ENCODE peak calls at places on chromosomes 6 and 20, in nine cellular contexts. G is C1 segment of cervical spinal cord; L is activated T-cell treated with anti-CD3 and anti-CD28 coated beads for 1 hour; H is ascending aorta; O is stimulated activated CD8-positive, alpha-beta memory T cell treated with anti-CD3 and anti-CD28 coated beads, Interleukin-2, amount 100 ng/mL, for 1 hour; S is CD4-positive, CD25-positive, alpha-beta regulatory T cell; K is activated naive CD4-positive, alpha-beta T cell; W is lung; F is brain microvascular endothelial cell. U is an unnamed sample.

GRCh38 chr6:148818939-148819575 is 72.2 kb downstream of the UST start:
- DNase-seq in G (no peak), L (no peak), H (no peak), O (no peak), S (no peak), K (no peak), W (no peak), F (no peak), U (no peak)

GRCh38 chr20:58005581-58006345 is 222.7 kb downstream of the ANKRD60 start:
- DNase-seq in G (no peak), L (no peak), H (no peak), O (no peak), S (no peak), K (no peak), W (no peak), F (no peak), U (no peak)

GRCh38 chr6:118876201-118876600 is 17.8 kb upstream of the ASF1A start:
- DNase-seq in G (no peak), L (no peak), H (no peak), O (no peak), S (no peak), K (no peak), W (no peak), F (no peak), U (no peak)

GRCh38 chr6:136737343-136738177 is 54.7 kb downstream of the MAP3K5 start:
- DNase-seq in G (no peak), L (no peak), H (no peak), O (no peak), S (no peak), K (no peak), W (no peak), F (no peak), U (no peak)

GRCh38 chr20:53738945-53739798 is 145.5 kb upstream of the ZNF217 start:
- DNase-seq in G (no peak), L (no peak), H (no peak), O (no peak), S (no peak), K (no peak), W (no peak), F (no peak), U (no peak)

GRCh38 chr6:76633259-76633658 is 560.8 kb upstream of the IMPG1 start:
- DNase-seq in G (no peak), L (no peak), H (no peak), O (no peak), S (no peak), K (no peak), W (no peak), F (no peak), U (no peak)

GRCh38 chr6:167210375-167211295 is 52.9 kb upstream of the GPR31 start:
- DNase-seq in G (no peak), L (no peak), H (no peak), O (no peak), S (no peak), K (no peak), W (no peak), F (no peak), U (no peak)

GRCh38 chr6:136923116-136923953 is 1.2 kb downstream of the SLC35D3 start:
- DNase-seq in G (no peak), L (no peak), H (no peak), O (no peak), S (no peak), K (no peak), W (no peak), F (no peak), U (no peak)

GRCh38 chr6:89118931-89119330 is 1.1 kb upstream of the SRSF12 start:
- DNase-seq in G (no peak), L (no peak), H (no peak), O (no peak), S (no peak), K (no peak), W (no peak), F (no peak), U (no peak)

GRCh38 chr6:28940859-28941680 is 17.3 kb upstream of the TRIM27 start:
- DNase-seq in G (peak), L (peak), H (peak), O (no peak), S (peak), K (peak), W (peak), F (peak), U (peak)

GRCh38 chr6:7684843-7685242 is 41.1 kb upstream of the BMP6 start:
- DNase-seq in G (no peak), L (no peak), H (no peak), O (no peak), S (no peak), K (no peak), W (no peak), F (no peak), U (no peak)

GRCh38 chr20:11403711-11404110 is 514.0 kb upstream of the BTBD3 start:
- DNase-seq in G (no peak), L (no peak), H (no peak), O (no peak), S (no peak), K (no peak), W (no peak), F (peak), U (no peak)

GRCh38 chr20:38109657-38110524 is 55.2 kb downstream of the TGM2 start:
- DNase-seq in G (no peak), L (no peak), H (no peak), O (no peak), S (no peak), K (no peak), W (peak), F (peak), U (no peak)

GRCh38 chr6:158517038-158517437 is 42.9 kb upstream of the TMEM181 start:
- DNase-seq in G (no peak), L (no peak), H (no peak), O (no peak), S (no peak), K (no peak), W (no peak), F (no peak), U (no peak)

GRCh38 chr6:81708306-81708705 is 44.2 kb downstream of the TENT5A start:
- DNase-seq in G (no peak), L (no peak), H (no peak), O (no peak), S (no peak), K (no peak), W (no peak), F (peak), U (no peak)

GRCh38 chr6:111559193-111560097 is 46.2 kb downstream of the TRAF3IP2 start:
- DNase-seq in G (no peak), L (no peak), H (no peak), O (no peak), S (no peak), K (no peak), W (no peak), F (no peak), U (no peak)

GRCh38 chr6:3575701-3576100 is 118.9 kb upstream of the SLC22A23 start:
- DNase-seq in G (no peak), L (no peak), H (no peak), O (no peak), S (no peak), K (no peak), W (no peak), F (no peak), U (no peak)

GRCh38 chr6:64817525-64817924 is 889.5 kb downstream of the EYS start:
- DNase-seq in G (no peak), L (no peak), H (no peak), O (no peak), S (no peak), K (no peak), W (no peak), F (no peak), U (no peak)

GRCh38 chr20:1177680-1178079 is 7.1 kb downstream of the TMEM74B start:
- DNase-seq in G (no peak), L (no peak), H (no peak), O (no peak), S (no peak), K (no peak), W (no peak), F (no peak), U (no peak)

GRCh38 chr6:95517004-95517403 is 60.3 kb upstream of the MANEA start:
- DNase-seq in G (no peak), L (no peak), H (no peak), O (no peak), S (no peak), K (no peak), W (no peak), F (no peak), U (no peak)

GRCh38 chr20:31837896-31838397 is 7.5 kb downstream of the FOXS1 start:
- DNase-seq in G (no peak), L (no peak), H (no peak), O (no peak), S (no peak), K (no peak), W (no peak), F (peak), U (no peak)

GRCh38 chr6:144343736-144344428 is 58.7 kb downstream of the UTRN start:
- DNase-seq in G (no peak), L (no peak), H (no peak), O (no peak), S (no peak), K (peak), W (no peak), F (no peak), U (no peak)

GRCh38 chr6:71387179-71387578 is 98.6 kb downstream of the OGFRL1 start:
- DNase-seq in G (no peak), L (no peak), H (no peak), O (no peak), S (no peak), K (no peak), W (no peak), F (no peak), U (no peak)

GRCh38 chr20:59016795-59017492 is 2.3 kb upstream of the TUBB1 start:
- DNase-seq in G (no peak), L (no peak), H (no peak), O (no peak), S (no peak), K (no peak), W (peak), F (no peak), U (no peak)

GRCh38 chr6:67231092-67231491 is 1404.0 kb upstream of the ADGRB3 start:
- DNase-seq in G (no peak), L (no peak), H (no peak), O (no peak), S (no peak), K (no peak), W (no peak), F (no peak), U (no peak)

GRCh38 chr20:33310327-33310899 is 27.4 kb downstream of the BPIFB1 start:
- DNase-seq in G (no peak), L (no peak), H (no peak), O (no peak), S (no peak), K (no peak), W (no peak), F (no peak), U (no peak)

GRCh38 chr6:4864534-4864933 is 88.3 kb downstream of the CDYL start:
- DNase-seq in G (no peak), L (no peak), H (no peak), O (no peak), S (no peak), K (no peak), W (no peak), F (no peak), U (no peak)

GRCh38 chr20:13990465-13990864 is at the start of gene SEL1L2:
- DNase-seq in G (no peak), L (no peak), H (no peak), O (no peak), S (no peak), K (no peak), W (no peak), F (no peak), U (no peak)

GRCh38 chr20:34100578-34100977 is 11.5 kb downstream of the EIF2S2 start:
- DNase-seq in G (no peak), L (no peak), H (no peak), O (no peak), S (no peak), K (no peak), W (no peak), F (no peak), U (no peak)

GRCh38 chr6:148166339-148166949 is 176.2 kb upstream of the SASH1 start:
- DNase-seq in G (no peak), L (no peak), H (no peak), O (no peak), S (no peak), K (no peak), W (no peak), F (peak), U (no peak)

GRCh38 chr6:113271437-113271836 is 585.7 kb upstream of the MARCKS start:
- DNase-seq in G (no peak), L (no peak), H (no peak), O (no peak), S (no peak), K (no peak), W (no peak), F (no peak), U (no peak)

GRCh38 chr6:10235339-10235738 is 179.5 kb downstream of the TFAP2A start:
- DNase-seq in G (no peak), L (no peak), H (no peak), O (no peak), S (no peak), K (no peak), W (no peak), F (no peak), U (no peak)

GRCh38 chr6:220736-221475 is 71.4 kb upstream of the DUSP22 start:
- DNase-seq in G (no peak), L (no peak), H (no peak), O (no peak), S (no peak), K (no peak), W (no peak), F (no peak), U (no peak)

GRCh38 chr20:25543068-25543467 is 42.3 kb downstream of the NINL start:
- DNase-seq in G (no peak), L (no peak), H (no peak), O (no peak), S (no peak), K (no peak), W (no peak), F (peak), U (no peak)

GRCh38 chr20:63241272-63241671 is 5.6 kb downstream of the BIRC7 start:
- DNase-seq in G (no peak), L (no peak), H (no peak), O (no peak), S (no peak), K (no peak), W (no peak), F (no peak), U (no peak)

GRCh38 chr20:46694484-46694883 is 5.2 kb upstream of the TP53RK start:
- DNase-seq in G (no peak), L (no peak), H (no peak), O (no peak), S (no peak), K (no peak), W (no peak), F (no peak), U (no peak)